ENCODE peak calls at places on chromosomes 11 and 22, in four cellular contexts. One of them, this sample, is unnamed.

GRCh38 chr11:19727246-19727645 is 14.6 kb downstream of the NAV2 start:
- DNase-seq in kidney: no peak
- DNase-seq in OCI-LY7: no peak
- DNase-seq in stomach: no peak
- DNase-seq in this sample: peak

GRCh38 chr22:29030618-29031235 is 30.9 kb downstream of the C22orf31 start:
- DNase-seq in stomach: peak
- DNase-seq in OCI-LY7: no peak
- DNase-seq in kidney: peak
- DNase-seq in this sample: peak

GRCh38 chr11:120195601-120196289 is 15.1 kb upstream of the OAF start:
- DNase-seq in stomach: no peak
- DNase-seq in kidney: peak
- DNase-seq in OCI-LY7: no peak
- DNase-seq in this sample: no peak

GRCh38 chr22:37806409-37807338 is 1.1 kb upstream of the GCAT start:
- DNase-seq in OCI-LY7: no peak
- DNase-seq in kidney: no peak
- DNase-seq in stomach: peak
- DNase-seq in this sample: no peak

GRCh38 chr11:7332962-7333361 is 81.3 kb downstream of the SYT9 start:
- DNase-seq in kidney: no peak
- DNase-seq in OCI-LY7: no peak
- DNase-seq in stomach: no peak
- DNase-seq in this sample: no peak

GRCh38 chr22:37639070-37639760 is at the start of gene SH3BP1:
- DNase-seq in kidney: peak
- DNase-seq in OCI-LY7: peak
- DNase-seq in stomach: peak
- DNase-seq in this sample: no peak

GRCh38 chr22:20135846-20136602 is 4.4 kb downstream of the ZDHHC8 start:
- DNase-seq in stomach: no peak
- DNase-seq in kidney: no peak
- DNase-seq in OCI-LY7: peak
- DNase-seq in this sample: no peak

GRCh38 chr22:39471421-39472141 is 14.8 kb downstream of the MGAT3 start:
- DNase-seq in OCI-LY7: no peak
- DNase-seq in stomach: no peak
- DNase-seq in kidney: no peak
- DNase-seq in this sample: peak

GRCh38 chr11:83070044-83070877 is 1.4 kb downstream of the RAB30 start:
- DNase-seq in kidney: no peak
- DNase-seq in stomach: no peak
- DNase-seq in OCI-LY7: no peak
- DNase-seq in this sample: peak

GRCh38 chr11:64803163-64803845 is at the start of gene MAP4K2:
- DNase-seq in OCI-LY7: peak
- DNase-seq in stomach: peak
- DNase-seq in kidney: peak
- DNase-seq in this sample: peak

GRCh38 chr22:33519140-33519973 is 400.9 kb downstream of the LARGE1 start:
- DNase-seq in OCI-LY7: peak
- DNase-seq in kidney: no peak
- DNase-seq in stomach: no peak
- DNase-seq in this sample: peak

GRCh38 chr22:50114221-50114981 is 24.6 kb downstream of the MOV10L1 start:
- DNase-seq in OCI-LY7: no peak
- DNase-seq in kidney: no peak
- DNase-seq in stomach: no peak
- DNase-seq in this sample: peak

GRCh38 chr11:73077454-73077853 is 64.7 kb downstream of the FCHSD2 start:
- DNase-seq in OCI-LY7: no peak
- DNase-seq in stomach: no peak
- DNase-seq in kidney: no peak
- DNase-seq in this sample: no peak

GRCh38 chr11:34309970-34310369 is 47.8 kb downstream of the ABTB2 start:
- DNase-seq in stomach: no peak
- DNase-seq in kidney: no peak
- DNase-seq in OCI-LY7: no peak
- DNase-seq in this sample: no peak

DNA sequence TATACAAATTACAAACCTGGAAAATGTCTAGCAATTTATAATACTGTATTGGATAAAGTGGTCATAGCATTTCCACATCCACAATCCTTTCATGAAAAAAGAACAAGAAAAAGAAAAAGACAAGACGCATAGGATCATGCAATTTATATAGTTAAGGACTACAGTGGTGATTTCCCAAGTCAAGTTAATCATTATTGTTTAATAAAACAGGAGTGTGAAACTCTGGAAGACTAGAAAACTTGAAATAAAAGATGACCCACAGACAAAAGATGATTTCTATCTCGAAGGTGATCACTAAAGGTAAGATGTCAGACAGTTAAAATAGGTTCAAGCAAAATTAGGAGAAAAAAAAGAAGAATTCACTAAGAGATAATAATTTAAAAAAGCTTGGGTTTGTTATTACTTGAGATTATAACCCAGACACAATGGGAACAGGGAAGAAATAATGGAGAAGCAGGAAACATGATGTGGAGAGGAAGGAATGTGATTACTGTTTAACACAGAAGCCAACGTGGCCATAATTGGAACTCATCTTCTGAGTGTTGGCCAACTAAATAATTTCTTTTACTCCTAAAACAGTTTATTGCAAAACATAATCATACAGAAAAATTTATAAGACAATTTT is 441.2 kb upstream of the ANO3 start:
- DNase-seq in kidney: no peak
- DNase-seq in stomach: no peak
- DNase-seq in OCI-LY7: no peak
- DNase-seq in this sample: peak
- TF ChIP-seq CTCF in kidney: no peak
- TF ChIP-seq CTCF in stomach: no peak
- TF ChIP-seq CTCF in OCI-LY7: no peak
- TF ChIP-seq CTCF in this sample: no peak

GRCh38 chr11:12865871-12866595 is 143.1 kb upstream of the RASSF10 start:
- DNase-seq in kidney: no peak
- DNase-seq in OCI-LY7: no peak
- DNase-seq in stomach: no peak
- DNase-seq in this sample: no peak

GRCh38 chr11:12871251-12871650 is 137.9 kb upstream of the RASSF10 start:
- DNase-seq in stomach: no peak
- DNase-seq in OCI-LY7: no peak
- DNase-seq in kidney: no peak
- DNase-seq in this sample: no peak

GRCh38 chr11:12867531-12867930 is 141.6 kb upstream of the RASSF10 start:
- DNase-seq in kidney: no peak
- DNase-seq in OCI-LY7: no peak
- DNase-seq in stomach: no peak
- DNase-seq in this sample: no peak

GRCh38 chr11:12871788-12872321 is 137.3 kb upstream of the RASSF10 start:
- DNase-seq in stomach: no peak
- DNase-seq in kidney: no peak
- DNase-seq in OCI-LY7: no peak
- DNase-seq in this sample: no peak

GRCh38 chr11:12868315-12869073 is 140.6 kb upstream of the RASSF10 start:
- DNase-seq in kidney: no peak
- DNase-seq in stomach: no peak
- DNase-seq in OCI-LY7: no peak
- DNase-seq in this sample: no peak
- TF ChIP-seq CTCF in kidney: no peak
- TF ChIP-seq CTCF in stomach: no peak
- TF ChIP-seq CTCF in OCI-LY7: peak
- TF ChIP-seq CTCF in this sample: peak

GRCh38 chr11:126410649-126411048 is 55.2 kb downstream of the ST3GAL4 start:
- DNase-seq in stomach: no peak
- DNase-seq in kidney: peak
- DNase-seq in OCI-LY7: no peak
- DNase-seq in this sample: no peak

GRCh38 chr11:126413426-126413825 is 57.9 kb downstream of the ST3GAL4 start:
- DNase-seq in kidney: no peak
- DNase-seq in OCI-LY7: no peak
- DNase-seq in stomach: no peak
- DNase-seq in this sample: no peak

GRCh38 chr11:126413843-126414405 is 58.4 kb downstream of the ST3GAL4 start:
- DNase-seq in kidney: no peak
- DNase-seq in OCI-LY7: no peak
- DNase-seq in stomach: no peak
- DNase-seq in this sample: no peak

GRCh38 chr11:126414615-126415014 is 59.1 kb downstream of the ST3GAL4 start:
- DNase-seq in kidney: peak
- DNase-seq in OCI-LY7: no peak
- DNase-seq in stomach: no peak
- DNase-seq in this sample: no peak

DNA sequence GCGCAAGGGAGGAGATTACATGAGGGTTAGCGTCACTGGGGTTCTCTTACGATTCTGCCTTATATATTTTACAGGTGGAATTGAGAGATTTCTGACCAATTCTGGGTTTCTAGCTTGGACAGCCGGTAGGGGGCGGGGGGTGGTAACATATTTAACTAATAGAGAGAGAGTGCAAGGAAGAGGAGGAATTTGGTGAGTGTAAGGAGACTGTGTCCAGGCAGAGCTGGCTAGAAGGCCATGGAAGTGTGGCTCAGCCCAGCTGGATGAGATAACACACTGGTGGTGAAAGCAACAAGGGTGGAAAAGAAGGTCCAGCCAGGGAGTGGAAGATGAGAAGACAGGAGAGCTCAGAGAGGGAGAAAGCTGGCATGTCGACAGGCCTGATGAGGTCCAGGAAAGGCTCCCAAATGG is 56.5 kb downstream of the ST3GAL4 start:
- DNase-seq in stomach: no peak
- DNase-seq in kidney: no peak
- DNase-seq in OCI-LY7: no peak
- DNase-seq in this sample: peak
- TF ChIP-seq CTCF in stomach: no peak
- TF ChIP-seq CTCF in kidney: no peak
- TF ChIP-seq CTCF in OCI-LY7: no peak
- TF ChIP-seq CTCF in this sample: peak

GRCh38 chr22:48892571-48893287 is 934.9 kb downstream of the BRD1 start:
- DNase-seq in kidney: no peak
- DNase-seq in stomach: no peak
- DNase-seq in OCI-LY7: no peak
- DNase-seq in this sample: no peak

GRCh38 chr22:48895341-48895740 is 932.3 kb downstream of the BRD1 start:
- DNase-seq in OCI-LY7: no peak
- DNase-seq in stomach: no peak
- DNase-seq in kidney: no peak
- DNase-seq in this sample: no peak

GRCh38 chr22:48893288-48894063 is 934.2 kb downstream of the BRD1 start:
- DNase-seq in stomach: no peak
- DNase-seq in OCI-LY7: peak
- DNase-seq in kidney: no peak
- DNase-seq in this sample: no peak

GRCh38 chr22:48894804-48895250 is 932.8 kb downstream of the BRD1 start:
- DNase-seq in stomach: peak
- DNase-seq in OCI-LY7: no peak
- DNase-seq in kidney: no peak
- DNase-seq in this sample: no peak

DNA sequence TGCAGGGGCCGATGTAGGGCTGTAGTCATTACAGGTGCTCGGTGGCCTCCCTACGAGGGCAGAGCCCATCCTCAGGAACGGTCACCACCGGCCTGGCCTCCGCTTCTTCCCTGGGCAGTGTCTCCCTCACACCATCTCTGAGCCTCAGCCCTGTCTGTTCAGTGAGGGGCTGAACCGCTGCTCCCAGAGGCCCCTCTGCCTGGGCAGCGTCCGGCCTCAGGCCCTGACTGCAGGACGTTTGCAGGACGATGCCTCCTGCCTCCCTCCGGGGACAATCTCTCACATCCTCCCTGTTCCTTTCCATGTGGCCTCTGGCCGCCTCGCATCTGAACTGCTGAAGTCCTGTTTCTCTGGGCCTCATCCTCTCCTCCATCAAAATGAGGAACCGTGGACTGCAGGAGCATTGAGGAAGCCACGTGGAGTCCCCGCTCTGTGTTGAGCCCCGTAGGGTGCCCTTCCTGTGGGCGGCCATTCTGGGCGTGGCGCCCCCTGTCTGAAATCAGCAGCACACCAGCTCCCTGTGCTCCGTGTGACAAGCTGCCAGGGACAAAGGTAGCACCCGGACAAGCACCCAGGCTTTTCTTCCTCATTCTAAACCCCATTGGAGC is 933.5 kb downstream of the BRD1 start:
- DNase-seq in stomach: peak
- DNase-seq in kidney: no peak
- DNase-seq in OCI-LY7: peak
- DNase-seq in this sample: no peak
- TF ChIP-seq CTCF in stomach: no peak
- TF ChIP-seq CTCF in kidney: peak
- TF ChIP-seq CTCF in OCI-LY7: peak
- TF ChIP-seq CTCF in this sample: no peak

GRCh38 chr22:22709719-22710445 is 65.5 kb downstream of the GGTLC2 start:
- DNase-seq in kidney: no peak
- DNase-seq in stomach: no peak
- DNase-seq in OCI-LY7: peak
- DNase-seq in this sample: no peak
- TF ChIP-seq CTCF in kidney: peak
- TF ChIP-seq CTCF in stomach: no peak
- TF ChIP-seq CTCF in OCI-LY7: peak
- TF ChIP-seq CTCF in this sample: peak

GRCh38 chr22:45934659-45935341 is 42.2 kb downstream of the WNT7B start:
- DNase-seq in kidney: peak
- DNase-seq in stomach: peak
- DNase-seq in OCI-LY7: no peak
- DNase-seq in this sample: peak
- TF ChIP-seq CTCF in kidney: no peak
- TF ChIP-seq CTCF in stomach: no peak
- TF ChIP-seq CTCF in OCI-LY7: no peak
- TF ChIP-seq CTCF in this sample: no peak

This sample was measured in fibroblast of pulmonary artery.